ENCODE peak calls at places on chromosomes 12 and 14, in four cellular contexts. G is ovary, X is heart right ventricle, P is fibroblast of lung. C is an unnamed sample.

GRCh38 chr12:59040651-59041050 is 120.3 kb upstream of the LRIG3 start:
- DNase-seq in G (no peak), X (no peak), P (peak; percentile 98), C (no peak)

GRCh38 chr12:112836736-112837628 is 45.4 kb downstream of the RPH3A start:
- DNase-seq in G (no peak), X (no peak), P (no peak), C (no peak)

GRCh38 chr12:12973019-12973418 is 21.0 kb upstream of the GPRC5D start:
- DNase-seq in G (no peak), X (no peak), P (no peak), C (no peak)

GRCh38 chr12:25794580-25794979 is 163.9 kb upstream of the RASSF8 start:
- DNase-seq in G (no peak), X (no peak), P (peak; percentile 33), C (no peak)

GRCh38 chr14:78747809-78748208 is 577.6 kb downstream of the NRXN3 start:
- DNase-seq in G (no peak), X (no peak), P (no peak), C (no peak)

GRCh38 chr12:54683388-54683787 is 35.2 kb upstream of the DCD start:
- DNase-seq in G (no peak), X (no peak), P (no peak), C (no peak)

GRCh38 chr12:127293507-127294310 is 973.3 kb upstream of the TMEM132C start:
- DNase-seq in G (no peak), X (no peak), P (peak; percentile 50), C (peak; percentile 41)

GRCh38 chr12:123070267-123071081 is 80.4 kb downstream of the PITPNM2 start:
- DNase-seq in G (no peak), X (no peak), P (no peak), C (no peak)

GRCh38 chr14:49966971-49967630 is 74.2 kb downstream of the ARF6 start:
- DNase-seq in G (no peak), X (no peak), P (no peak), C (no peak)

GRCh38 chr14:21070610-21071224 is 613 bp downstream of the ARHGEF40 start:
- DNase-seq in G (peak; percentile 63), X (peak; percentile 66), P (peak; percentile 43), C (peak; percentile 46)

GRCh38 chr12:110790301-110790700 is 47.6 kb upstream of the PPP1CC start:
- DNase-seq in G (no peak), X (no peak), P (peak; percentile 43), C (no peak)

GRCh38 chr14:32567543-32568384 is 238.7 kb downstream of the AKAP6 start:
- DNase-seq in G (no peak), X (no peak), P (peak; percentile 76), C (no peak)

GRCh38 chr14:100440207-100440631 is 117.1 kb downstream of the SLC25A47 start:
- DNase-seq in G (peak; percentile 79), X (peak; percentile 33), P (peak; percentile 85), C (peak; percentile 88)

GRCh38 chr12:94435511-94435927 is 24.1 kb downstream of the CEP83 start:
- DNase-seq in G (no peak), X (no peak), P (peak; percentile 9), C (no peak)

GRCh38 chr12:81992461-81992860 is 233.3 kb upstream of the PPFIA2 start:
- DNase-seq in G (no peak), X (no peak), P (peak; percentile 23), C (no peak)
- TF ChIP-seq CTCF in G (no peak), X (no peak), P (no peak), C (no peak)

GRCh38 chr12:3244219-3244750 is 167.1 kb downstream of the TSPAN9 start:
- DNase-seq in G (no peak), X (no peak), P (no peak), C (no peak)

GRCh38 chr12:3246253-3246652 is 169.1 kb downstream of the TSPAN9 start:
- DNase-seq in G (no peak), X (no peak), P (no peak), C (no peak)

GRCh38 chr12:3243376-3244084 is 166.4 kb downstream of the TSPAN9 start:
- DNase-seq in G (no peak), X (no peak), P (no peak), C (peak; percentile 28)

GRCh38 chr12:3241621-3242020 is 164.4 kb downstream of the TSPAN9 start:
- DNase-seq in G (no peak), X (peak; percentile 69), P (no peak), C (no peak)

GRCh38 chr12:3242199-3242863 is 165.2 kb downstream of the TSPAN9 start:
- DNase-seq in G (no peak), X (peak; percentile 79), P (no peak), C (no peak)
- TF ChIP-seq CTCF in G (no peak), X (peak; percentile 7), P (no peak), C (peak; percentile 12)

DNA sequence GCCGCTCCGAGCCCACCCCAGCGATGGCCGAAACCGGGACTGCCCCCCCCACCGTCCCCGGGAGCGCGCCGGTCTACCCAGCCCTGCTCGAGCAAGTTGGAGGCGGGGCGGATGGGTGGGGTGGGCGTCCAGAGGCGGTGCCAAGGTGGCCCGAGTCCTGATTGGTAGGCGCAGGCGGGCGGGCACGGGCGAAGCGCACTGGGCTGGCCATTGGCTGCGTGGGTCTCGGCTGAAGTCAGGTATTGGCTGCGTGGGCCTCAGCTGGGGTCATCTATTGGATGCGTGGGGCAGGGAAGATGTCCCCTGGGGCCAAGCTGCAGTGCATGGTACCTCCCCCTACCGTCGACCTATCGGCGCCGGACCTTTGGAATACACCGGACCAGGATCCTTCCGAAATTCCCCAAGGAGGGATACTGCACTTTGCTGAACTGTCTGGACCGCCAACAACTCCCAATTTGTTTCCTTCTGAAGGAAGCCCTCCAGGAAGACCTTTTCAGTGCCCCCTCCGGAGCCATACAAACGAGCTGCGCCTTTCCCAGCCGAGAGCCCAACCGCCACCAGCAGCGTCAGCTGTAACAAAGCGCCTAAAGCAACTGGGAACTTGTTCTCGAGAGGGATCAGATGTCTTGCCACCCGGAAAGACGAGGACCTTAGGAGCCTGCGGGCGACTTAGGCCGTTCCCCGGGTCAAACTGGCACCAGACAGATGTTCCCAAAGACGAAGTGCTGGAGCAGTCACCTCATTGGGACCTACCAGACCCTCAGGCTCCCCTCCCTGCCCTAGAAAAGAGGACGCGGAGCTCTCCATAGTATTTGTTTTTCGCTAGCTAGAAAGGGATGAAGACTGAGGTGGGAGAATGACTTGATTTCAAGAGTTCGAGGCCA is at the start of gene HOMEZ:
- DNase-seq in G (peak; percentile 99), X (peak; percentile 99), P (peak; percentile 98), C (peak; percentile 99)
- TF ChIP-seq CTCF in G (peak; percentile 44), X (peak; percentile 34), P (no peak), C (no peak)

DNA sequence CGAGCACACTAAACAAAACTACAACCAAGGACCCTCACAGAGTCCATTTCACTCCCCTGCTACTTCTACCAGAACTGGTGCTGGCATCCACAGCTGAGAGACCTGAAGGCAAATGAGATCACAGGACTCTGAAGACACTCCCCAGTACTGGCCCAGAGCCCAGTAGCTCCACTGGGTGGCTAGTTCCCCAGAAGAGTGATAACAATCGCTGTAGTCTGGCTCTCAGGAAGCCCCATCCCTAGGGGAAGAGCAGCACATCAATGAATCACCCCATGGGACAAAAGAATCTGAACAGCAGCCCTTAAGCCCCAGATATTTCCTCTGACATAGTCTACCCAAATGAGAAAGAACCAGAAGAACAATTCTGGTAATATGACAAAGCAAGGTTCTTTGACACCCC is 190.7 kb upstream of the BMP4 start:
- DNase-seq in G (no peak), X (no peak), P (peak; percentile 81), C (no peak)
- TF ChIP-seq CTCF in G (no peak), X (no peak), P (no peak), C (no peak)

DNA sequence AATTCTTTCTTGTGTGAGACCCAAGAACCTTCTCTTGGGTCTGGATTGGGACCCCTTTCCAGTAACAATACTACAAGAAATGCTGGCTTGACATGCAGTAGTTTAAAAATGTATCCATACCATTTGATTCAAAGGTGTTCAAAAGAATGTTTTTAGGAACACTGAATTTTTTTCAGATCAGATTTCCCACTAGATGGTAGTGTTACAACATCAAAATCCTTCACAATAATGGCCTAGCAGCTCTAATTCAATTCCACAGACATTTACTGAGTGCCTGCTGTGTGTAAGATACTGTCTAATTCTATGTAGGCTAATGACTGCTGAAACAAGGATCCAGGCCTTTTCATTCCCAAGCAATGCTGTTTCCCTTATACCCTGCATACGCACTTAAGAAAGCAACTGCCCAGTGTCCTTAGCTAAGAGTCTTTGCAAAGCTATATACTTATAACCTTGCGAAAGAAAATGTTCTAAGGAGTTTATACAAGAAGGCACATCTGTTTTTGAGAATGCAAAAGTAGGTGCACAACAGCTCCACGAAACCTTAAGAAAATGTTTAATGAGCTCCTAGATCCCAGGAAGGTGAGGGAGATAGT is 50.7 kb upstream of the PKP2 start:
- DNase-seq in G (no peak), X (no peak), P (no peak), C (no peak)
- TF ChIP-seq CTCF in G (no peak), X (no peak), P (no peak), C (no peak)

GRCh38 chr12:47373554-47374150 is 293.9 kb upstream of the AMIGO2 start:
- DNase-seq in G (no peak), X (no peak), P (no peak), C (no peak)

GRCh38 chr12:47378222-47378582 is 298.4 kb upstream of the AMIGO2 start:
- DNase-seq in G (peak; percentile 32), X (no peak), P (no peak), C (no peak)

GRCh38 chr12:47376937-47377336 is 297.2 kb upstream of the AMIGO2 start:
- DNase-seq in G (peak; percentile 49), X (no peak), P (peak; percentile 36), C (no peak)

GRCh38 chr12:47378907-47379306 is 299.1 kb upstream of the AMIGO2 start:
- DNase-seq in G (no peak), X (no peak), P (peak; percentile 37), C (no peak)

GRCh38 chr12:47377414-47378221 is 297.9 kb upstream of the AMIGO2 start:
- DNase-seq in G (peak; percentile 100), X (peak; percentile 92), P (peak; percentile 99), C (peak; percentile 87)
- TF ChIP-seq CTCF in G (no peak), X (no peak), P (no peak), C (no peak)

GRCh38 chr12:80607361-80608135 is 99.9 kb upstream of the MYF6 start:
- DNase-seq in G (no peak), X (no peak), P (no peak), C (no peak)
- TF ChIP-seq CTCF in G (no peak), X (no peak), P (peak; percentile 8), C (no peak)

GRCh38 chr14:30610719-30611388 is 11.3 kb upstream of the SCFD1 start:
- DNase-seq in G (peak; percentile 38), X (peak; percentile 32), P (peak; percentile 72), C (peak; percentile 66)
- TF ChIP-seq CTCF in G (no peak), X (peak; percentile 38), P (peak; percentile 50), C (peak; percentile 13)

DNA sequence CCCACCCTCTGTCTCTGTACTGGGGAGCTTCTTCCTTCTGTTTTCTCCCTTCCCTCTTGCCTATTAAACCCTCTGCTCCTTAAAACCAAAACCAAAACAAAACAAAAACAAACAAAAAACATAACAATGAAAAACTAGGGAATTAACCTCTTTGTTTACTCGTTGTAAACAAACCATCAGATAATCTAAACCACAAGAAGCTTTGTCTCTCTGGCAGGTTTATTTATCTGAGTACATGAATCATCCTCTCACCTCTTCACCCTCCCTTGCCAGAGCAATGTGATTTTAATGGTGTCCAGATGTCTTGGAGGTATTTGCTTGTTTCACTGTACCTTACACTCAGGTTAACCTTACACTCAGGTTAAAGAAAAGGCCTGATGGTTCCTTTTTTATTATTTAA is 66.1 kb downstream of the DYRK2 start:
- DNase-seq in G (no peak), X (no peak), P (peak; percentile 50), C (no peak)
- TF ChIP-seq CTCF in G (no peak), X (no peak), P (no peak), C (no peak)

C was measured in body of pancreas.